ENCODE peak calls at places on chromosome X, in five cellular contexts. M is A549, K is heart left ventricle, L is body of pancreas, P is suprapubic skin. G is an unnamed sample.

GRCh38 chrX:14529288-14529989 is at the start of gene GLRA2:
- DNase-seq in M (peak), K (no peak), L (no peak), P (no peak), G (no peak)

GRCh38 chrX:154718607-154719006 is 32.3 kb downstream of the GAB3 start:
- DNase-seq in M (no peak), K (no peak), L (no peak), P (no peak), G (no peak)

GRCh38 chrX:9855536-9856320 is 69.5 kb downstream of the SHROOM2 start:
- DNase-seq in M (no peak), K (no peak), L (no peak), P (no peak), G (no peak)

GRCh38 chrX:56783450-56783831 is 54.4 kb downstream of the NBDY start:
- DNase-seq in M (no peak), K (no peak), L (peak), P (no peak), G (no peak)

GRCh38 chrX:65674351-65674893 is 7.0 kb downstream of the MSN start:
- DNase-seq in M (no peak), K (no peak), L (no peak), P (no peak), G (no peak)

GRCh38 chrX:153970398-153971123 is 1.1 kb downstream of the HCFC1 start:
- DNase-seq in M (no peak), K (peak), L (no peak), P (no peak), G (no peak)

GRCh38 chrX:49726966-49727365 is 31.2 kb upstream of the PAGE1 start:
- DNase-seq in M (no peak), K (no peak), L (no peak), P (no peak), G (no peak)

GRCh38 chrX:98931194-98931593 is 1478.9 kb downstream of the PCDH19 start:
- DNase-seq in M (no peak), K (no peak), L (no peak), P (no peak), G (no peak)

GRCh38 chrX:149161438-149162088 is 343.5 kb downstream of the IDS start:
- DNase-seq in M (no peak), K (no peak), L (no peak), P (no peak), G (no peak)

GRCh38 chrX:96689951-96690350 is 5.3 kb downstream of the DIAPH2 start:
- DNase-seq in M (no peak), K (no peak), L (no peak), P (no peak), G (no peak)

GRCh38 chrX:46398874-46399273 is 146.3 kb downstream of the ZNF674 start:
- DNase-seq in M (no peak), K (no peak), L (no peak), P (no peak), G (no peak)

GRCh38 chrX:78979789-78980464 is 34.7 kb downstream of the P2RY10 start:
- DNase-seq in M (no peak), K (no peak), L (no peak), P (no peak), G (no peak)

GRCh38 chrX:65985922-65986588 is 53.8 kb downstream of the VSIG4 start:
- DNase-seq in M (peak), K (peak), L (peak), P (no peak), G (no peak)

GRCh38 chrX:150161092-150161672 is 201.9 kb upstream of the MAMLD1 start:
- DNase-seq in M (no peak), K (no peak), L (no peak), P (no peak), G (no peak)

GRCh38 chrX:86379209-86379608 is 231.0 kb downstream of the DACH2 start:
- DNase-seq in M (no peak), K (no peak), L (no peak), P (no peak), G (no peak)

GRCh38 chrX:80335062-80335830 is 85.0 kb upstream of the TENT5D start:
- DNase-seq in M (peak), K (no peak), L (peak), P (no peak), G (peak)

GRCh38 chrX:10483191-10483808 is 137.1 kb downstream of the MID1 start:
- DNase-seq in M (no peak), K (peak), L (no peak), P (no peak), G (no peak)

GRCh38 chrX:121831601-121832000 is 784.2 kb downstream of the GLUD2 start:
- DNase-seq in M (no peak), K (no peak), L (no peak), P (no peak), G (no peak)

GRCh38 chrX:12974217-12974796 is 603 bp upstream of the TMSB4X start:
- DNase-seq in M (peak), K (peak), L (peak), P (peak), G (peak)

GRCh38 chrX:44162964-44163475 is 180.5 kb downstream of the EFHC2 start:
- DNase-seq in M (no peak), K (no peak), L (peak), P (no peak), G (no peak)

GRCh38 chrX:4570141-4570540 is 856.7 kb upstream of the PRKX start:
- DNase-seq in M (no peak), K (no peak), L (peak), P (no peak), G (no peak)

GRCh38 chrX:18194688-18195087 is 26.0 kb downstream of the BEND2 start:
- DNase-seq in M (no peak), K (no peak), L (no peak), P (no peak), G (no peak)

GRCh38 chrX:133983974-133984578 is 1.3 kb downstream of the GPC3 start:
- DNase-seq in M (no peak), K (no peak), L (no peak), P (no peak), G (no peak)

GRCh38 chrX:63354484-63354883 is 3.4 kb upstream of the SPIN4 start:
- DNase-seq in M (no peak), K (no peak), L (no peak), P (no peak), G (no peak)

GRCh38 chrX:76127341-76127740 is 45.5 kb upstream of the PBDC1 start:
- DNase-seq in M (no peak), K (no peak), L (no peak), P (no peak), G (no peak)

GRCh38 chrX:116749943-116750342 is 287.2 kb upstream of the CT83 start:
- DNase-seq in M (no peak), K (no peak), L (no peak), P (no peak), G (no peak)

GRCh38 chrX:100931218-100931924 is 2.7 kb upstream of the XKRX start:
- DNase-seq in M (no peak), K (no peak), L (no peak), P (no peak), G (no peak)

GRCh38 chrX:49003696-49004095 is 1.6 kb upstream of the GRIPAP1 start:
- DNase-seq in M (no peak), K (no peak), L (no peak), P (no peak), G (no peak)

GRCh38 chrX:46819136-46819535 is 17.7 kb upstream of the RP2 start:
- DNase-seq in M (no peak), K (no peak), L (no peak), P (no peak), G (no peak)

GRCh38 chrX:43741843-43742573 is 85.9 kb downstream of the MAOA start:
- DNase-seq in M (no peak), K (no peak), L (no peak), P (no peak), G (no peak)

GRCh38 chrX:133916984-133917722 is 68.2 kb downstream of the GPC3 start:
- DNase-seq in M (no peak), K (no peak), L (no peak), P (no peak), G (no peak)

GRCh38 chrX:129585691-129586090 is 45.6 kb downstream of the OCRL start:
- DNase-seq in M (no peak), K (no peak), L (no peak), P (no peak), G (no peak)

DNA sequence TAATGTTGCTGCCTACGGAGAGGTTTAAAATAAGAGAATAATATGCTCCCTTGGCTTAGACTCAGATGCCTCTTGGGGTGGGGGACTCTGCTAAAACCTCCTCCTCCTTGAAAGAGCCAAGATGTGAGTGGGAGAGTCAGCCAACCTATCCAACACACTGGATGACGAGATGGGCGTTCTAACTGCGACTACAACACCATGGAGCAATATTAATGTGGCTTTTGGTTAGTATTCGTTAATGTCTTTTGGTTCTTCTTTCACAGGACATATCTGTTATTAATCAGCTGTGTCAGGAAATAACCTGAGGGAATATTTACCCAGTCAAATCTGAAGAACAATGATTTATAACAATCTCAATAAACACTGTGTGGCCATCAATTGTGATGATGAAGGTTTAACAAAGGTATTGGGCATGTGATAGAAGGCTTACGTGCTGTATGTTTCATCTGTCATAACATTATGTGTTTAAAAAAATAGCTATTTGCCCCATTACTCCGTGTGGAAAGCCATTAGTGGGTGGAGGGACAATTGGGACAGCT is 143.5 kb upstream of the FTHL17 start:
- DNase-seq in M (no peak), K (no peak), L (no peak), P (no peak), G (no peak)
- TF ChIP-seq POLR2A in M (no peak), K (no peak), L (no peak), P (no peak), G (no peak)

GRCh38 chrX:118348186-118348810 is 2.4 kb downstream of the WDR44 start:
- DNase-seq in M (no peak), K (no peak), L (no peak), P (no peak), G (no peak)

GRCh38 chrX:118346258-118347094 is 570 bp downstream of the WDR44 start:
- DNase-seq in M (peak), K (no peak), L (peak), P (peak), G (peak)

GRCh38 chrX:118349188-118349587 is 3.3 kb downstream of the WDR44 start:
- DNase-seq in M (no peak), K (no peak), L (no peak), P (no peak), G (no peak)

GRCh38 chrX:118345401-118346257 is at the start of gene WDR44:
- DNase-seq in M (peak), K (peak), L (peak), P (peak), G (peak)

DNA sequence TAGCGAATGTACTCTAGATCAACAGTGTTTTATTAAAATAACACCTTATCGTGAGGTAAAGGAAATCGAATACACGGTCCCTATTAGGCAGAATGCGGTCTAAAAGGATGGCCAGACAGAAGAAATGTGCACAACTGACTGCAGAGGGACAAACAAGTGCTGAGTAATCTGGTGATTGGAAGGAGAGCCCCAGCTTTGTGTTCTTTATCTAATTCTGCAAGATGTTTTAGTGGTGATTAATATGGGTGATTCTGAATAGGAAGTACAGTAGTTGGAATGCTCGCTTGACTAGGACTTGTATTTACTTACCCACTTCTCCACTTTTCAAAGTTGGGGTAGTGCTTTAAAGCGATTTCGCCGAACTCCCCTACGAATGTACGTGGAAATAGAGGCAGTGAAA is 1.2 kb downstream of the WDR44 start:
- DNase-seq in M (no peak), K (no peak), L (no peak), P (no peak), G (no peak)
- TF ChIP-seq POLR2A in M (no peak), K (no peak), L (no peak), P (no peak), G (no peak)

GRCh38 chrX:21757960-21758359 is at the start of gene SMPX:
- DNase-seq in M (no peak), K (peak), L (no peak), P (no peak), G (no peak)
- TF ChIP-seq POLR2A in M (no peak), K (peak), L (no peak), P (no peak), G (no peak)

GRCh38 chrX:107672955-107673378 is 44.7 kb downstream of the PRPS1 start:
- DNase-seq in M (peak), K (peak), L (peak), P (peak), G (peak)
- TF ChIP-seq POLR2A in M (no peak), K (peak), L (no peak), P (no peak), G (no peak)

GRCh38 chrX:19810809-19811208 is 76.6 kb downstream of the SH3KBP1 start:
- DNase-seq in M (no peak), K (no peak), L (no peak), P (no peak), G (no peak)
- TF ChIP-seq POLR2A in M (no peak), K (no peak), L (no peak), P (no peak), G (no peak)

DNA sequence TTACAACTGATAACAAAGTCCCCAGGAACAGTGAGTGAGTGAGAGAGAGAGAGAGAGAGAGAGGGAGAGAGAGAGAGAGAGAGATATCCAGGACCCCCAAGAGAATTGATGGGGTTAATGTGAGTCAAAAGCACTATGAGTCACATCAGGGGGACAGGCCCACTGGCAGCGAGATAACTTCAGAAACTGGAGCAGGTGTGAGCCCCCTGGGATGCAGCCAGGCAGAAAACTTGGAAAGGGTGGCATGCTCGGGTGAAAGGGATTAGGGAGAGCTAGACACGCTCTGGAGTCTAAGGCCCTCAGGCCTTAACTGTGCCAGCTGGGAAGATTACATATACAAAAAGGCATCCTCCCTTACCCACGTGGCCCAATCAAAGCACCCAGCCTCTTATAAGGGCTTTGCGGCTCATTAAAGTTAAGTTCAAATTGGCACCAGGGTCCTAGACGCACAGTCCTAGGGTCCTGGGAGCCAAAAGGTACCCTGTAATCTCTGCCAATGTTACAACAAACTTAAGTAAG is 843 bp downstream of the ACOT9 start:
- DNase-seq in M (peak), K (peak), L (peak), P (no peak), G (no peak)
- TF ChIP-seq POLR2A in M (no peak), K (peak), L (peak), P (no peak), G (no peak)

GRCh38 chrX:40938418-40938817 is 146.8 kb upstream of the USP9X start:
- DNase-seq in M (no peak), K (no peak), L (no peak), P (no peak), G (no peak)

GRCh38 chrX:40931921-40932320 is 153.3 kb upstream of the USP9X start:
- DNase-seq in M (no peak), K (no peak), L (no peak), P (no peak), G (no peak)

GRCh38 chrX:40928076-40928475 is 157.2 kb upstream of the USP9X start:
- DNase-seq in M (no peak), K (no peak), L (no peak), P (no peak), G (no peak)

GRCh38 chrX:40936827-40937226 is 148.4 kb upstream of the USP9X start:
- DNase-seq in M (no peak), K (no peak), L (no peak), P (no peak), G (no peak)

GRCh38 chrX:40933132-40934078 is 151.8 kb upstream of the USP9X start:
- DNase-seq in M (no peak), K (peak), L (no peak), P (no peak), G (no peak)
- TF ChIP-seq POLR2A in M (no peak), K (no peak), L (no peak), P (no peak), G (no peak)

GRCh38 chrX:120625366-120625765 is 4.5 kb downstream of the C1GALT1C1 start:
- DNase-seq in M (no peak), K (no peak), L (no peak), P (no peak), G (no peak)

DNA sequence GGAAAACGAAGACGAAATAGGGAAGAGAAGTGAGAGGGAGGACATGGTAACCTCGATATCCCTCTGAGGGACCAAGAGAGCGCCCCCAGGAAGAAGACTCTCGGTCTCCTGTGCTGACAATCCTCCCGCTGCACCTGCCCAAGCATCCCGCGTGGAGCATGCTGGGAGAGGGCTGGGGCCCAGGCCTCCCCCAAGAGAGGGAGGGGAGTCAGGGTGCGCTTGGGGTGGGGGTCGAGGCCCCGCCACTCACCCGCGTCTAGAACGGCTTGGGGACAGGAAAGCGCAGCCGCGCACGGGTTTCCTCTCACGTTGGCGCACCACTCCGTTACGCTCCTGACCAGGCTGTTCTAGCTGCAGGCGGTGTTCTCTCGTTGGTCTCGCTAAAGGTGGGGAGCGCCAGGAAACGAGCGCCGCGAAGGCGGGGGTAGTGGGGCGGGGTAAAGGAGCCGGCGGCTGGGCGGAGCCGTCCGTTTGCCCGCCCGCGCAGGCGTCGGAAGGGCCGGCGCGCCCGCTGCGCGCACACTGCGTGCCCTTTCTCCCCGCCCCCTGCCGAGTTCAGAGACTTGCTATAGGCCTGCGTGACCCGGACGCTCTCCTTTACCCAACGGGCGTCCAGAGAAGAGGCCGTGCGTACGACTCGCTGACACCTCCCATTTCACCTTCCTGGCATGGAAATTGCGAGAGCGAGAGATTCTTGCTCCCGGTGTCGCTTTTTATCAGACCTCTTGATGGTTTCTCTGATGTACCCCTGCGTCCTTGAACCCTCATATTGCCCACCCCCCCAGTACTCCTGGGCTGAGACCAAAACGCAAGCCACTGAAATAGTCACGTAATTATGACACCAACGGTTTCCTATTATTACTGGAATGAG is at the start of gene C1GALT1C1:
- DNase-seq in M (peak), K (peak), L (peak), P (peak), G (peak)
- TF ChIP-seq POLR2A in M (peak), K (peak), L (peak), P (peak), G (peak)